ENCODE peak calls at places on chromosomes 5 and 9, in seven cellular contexts. Q, M, L, U, J, K and H are unnamed samples.

GRCh38 chr5:139634541-139634940 is 13.6 kb upstream of the CXXC5 start:
- DNase-seq in Q (no peak), M (no peak), L (no peak), U (no peak), J (no peak), K (no peak), H (no peak)

GRCh38 chr9:112086627-112087026 is 88.5 kb downstream of the SUSD1 start:
- DNase-seq in Q (peak), M (no peak), L (no peak), U (peak), J (peak), K (peak), H (peak)

GRCh38 chr9:15837079-15837679 is 284.3 kb downstream of the CCDC171 start:
- DNase-seq in Q (peak), M (peak), L (peak), U (peak), J (peak), K (peak), H (peak)

GRCh38 chr5:67515020-67515689 is 318.6 kb upstream of the CD180 start:
- DNase-seq in Q (peak), M (no peak), L (no peak), U (no peak), J (no peak), K (no peak), H (no peak)

GRCh38 chr5:145681686-145682085 is 153.5 kb downstream of the PRELID2 start:
- DNase-seq in Q (peak), M (peak), L (peak), U (peak), J (peak), K (peak), H (peak)

GRCh38 chr5:10009802-10010201 is 239.9 kb downstream of the ATPSCKMT start:
- DNase-seq in Q (no peak), M (peak), L (no peak), U (peak), J (no peak), K (no peak), H (peak)

GRCh38 chr5:978693-979092 is 29.9 kb upstream of the NKD2 start:
- DNase-seq in Q (no peak), M (no peak), L (no peak), U (no peak), J (peak), K (no peak), H (no peak)

GRCh38 chr9:129023036-129023907 is 4.9 kb downstream of the SH3GLB2 start:
- DNase-seq in Q (no peak), M (peak), L (no peak), U (peak), J (peak), K (peak), H (no peak)

GRCh38 chr5:26009742-26010141 is 1028.6 kb downstream of the CDH9 start:
- DNase-seq in Q (no peak), M (no peak), L (peak), U (no peak), J (no peak), K (no peak), H (no peak)

GRCh38 chr5:16782227-16782626 is 153.9 kb downstream of the MYO10 start:
- DNase-seq in Q (no peak), M (no peak), L (no peak), U (no peak), J (no peak), K (no peak), H (no peak)

GRCh38 chr9:95875305-95876137 is at the start of gene ERCC6L2:
- DNase-seq in Q (peak), M (peak), L (peak), U (peak), J (peak), K (peak), H (peak)

GRCh38 chr9:95876138-95876444 is 600 bp downstream of the ERCC6L2 start:
- DNase-seq in Q (no peak), M (no peak), L (no peak), U (no peak), J (no peak), K (no peak), H (no peak)

GRCh38 chr9:95876595-95876994 is 1.1 kb downstream of the ERCC6L2 start:
- DNase-seq in Q (peak), M (no peak), L (no peak), U (peak), J (peak), K (peak), H (peak)

GRCh38 chr9:95874303-95874988 is 1.0 kb upstream of the ERCC6L2 start:
- DNase-seq in Q (peak), M (peak), L (peak), U (peak), J (peak), K (peak), H (peak)

DNA sequence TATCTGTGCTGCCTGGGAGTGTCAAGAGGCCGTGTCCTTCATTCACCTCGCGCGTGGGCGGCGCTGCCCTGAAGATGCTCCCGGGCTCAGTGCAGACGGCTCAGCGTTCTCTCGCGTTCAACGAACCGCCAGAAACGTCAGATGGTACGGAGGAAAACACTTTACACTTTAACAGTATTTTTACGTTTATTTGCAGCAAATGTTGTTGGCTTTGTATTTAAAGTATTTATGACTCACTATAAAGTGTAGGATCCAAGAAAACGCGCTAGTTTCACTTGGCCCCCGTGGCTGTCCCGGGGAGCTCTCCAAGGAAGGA is 544 bp upstream of the ERCC6L2 start:
- DNase-seq in Q (peak), M (no peak), L (peak), U (no peak), J (peak), K (peak), H (peak)
- H3K4me3 ChIP-seq in Q (no peak), M (no peak), L (no peak), U (no peak), J (no peak), K (no peak), H (no peak)

GRCh38 chr5:57304931-57305330 is 131.1 kb downstream of the GPBP1 start:
- DNase-seq in Q (no peak), M (no peak), L (no peak), U (no peak), J (no peak), K (no peak), H (no peak)

GRCh38 chr5:57302643-57303042 is 128.8 kb downstream of the GPBP1 start:
- DNase-seq in Q (no peak), M (peak), L (no peak), U (peak), J (peak), K (no peak), H (no peak)

GRCh38 chr5:57302164-57302563 is 128.3 kb downstream of the GPBP1 start:
- DNase-seq in Q (peak), M (peak), L (no peak), U (peak), J (peak), K (peak), H (peak)

GRCh38 chr5:57306359-57306758 is 132.5 kb downstream of the GPBP1 start:
- DNase-seq in Q (no peak), M (no peak), L (no peak), U (no peak), J (no peak), K (no peak), H (no peak)

GRCh38 chr5:57303985-57304384 is 130.1 kb downstream of the GPBP1 start:
- DNase-seq in Q (peak), M (no peak), L (peak), U (no peak), J (no peak), K (no peak), H (no peak)
- TF ChIP-seq CTCF in Q (no peak), M (no peak), L (peak), U (peak), J (no peak), K (no peak), H (no peak)

GRCh38 chr5:149543361-149544198 is 7.7 kb downstream of the CSNK1A1 start:
- DNase-seq in Q (no peak), M (no peak), L (no peak), U (no peak), J (no peak), K (no peak), H (no peak)
- H3K4me3 ChIP-seq in Q (no peak), M (no peak), L (no peak), U (no peak), J (no peak), K (no peak), H (peak)

GRCh38 chr5:115843444-115844130 is 1.9 kb downstream of the AP3S1 start:
- DNase-seq in Q (no peak), M (no peak), L (no peak), U (no peak), J (no peak), K (no peak), H (no peak)

GRCh38 chr5:115842952-115843351 is 1.2 kb downstream of the AP3S1 start:
- DNase-seq in Q (no peak), M (no peak), L (no peak), U (no peak), J (no peak), K (no peak), H (no peak)

GRCh38 chr5:115840825-115841224 is 540 bp downstream of the ATG12 start:
- DNase-seq in Q (no peak), M (no peak), L (no peak), U (no peak), J (no peak), K (no peak), H (no peak)

GRCh38 chr5:115841382-115842088 is at the start of the genes AP3S1 and ATG12:
- DNase-seq in Q (peak), M (peak), L (peak), U (peak), J (peak), K (peak), H (peak)

DNA sequence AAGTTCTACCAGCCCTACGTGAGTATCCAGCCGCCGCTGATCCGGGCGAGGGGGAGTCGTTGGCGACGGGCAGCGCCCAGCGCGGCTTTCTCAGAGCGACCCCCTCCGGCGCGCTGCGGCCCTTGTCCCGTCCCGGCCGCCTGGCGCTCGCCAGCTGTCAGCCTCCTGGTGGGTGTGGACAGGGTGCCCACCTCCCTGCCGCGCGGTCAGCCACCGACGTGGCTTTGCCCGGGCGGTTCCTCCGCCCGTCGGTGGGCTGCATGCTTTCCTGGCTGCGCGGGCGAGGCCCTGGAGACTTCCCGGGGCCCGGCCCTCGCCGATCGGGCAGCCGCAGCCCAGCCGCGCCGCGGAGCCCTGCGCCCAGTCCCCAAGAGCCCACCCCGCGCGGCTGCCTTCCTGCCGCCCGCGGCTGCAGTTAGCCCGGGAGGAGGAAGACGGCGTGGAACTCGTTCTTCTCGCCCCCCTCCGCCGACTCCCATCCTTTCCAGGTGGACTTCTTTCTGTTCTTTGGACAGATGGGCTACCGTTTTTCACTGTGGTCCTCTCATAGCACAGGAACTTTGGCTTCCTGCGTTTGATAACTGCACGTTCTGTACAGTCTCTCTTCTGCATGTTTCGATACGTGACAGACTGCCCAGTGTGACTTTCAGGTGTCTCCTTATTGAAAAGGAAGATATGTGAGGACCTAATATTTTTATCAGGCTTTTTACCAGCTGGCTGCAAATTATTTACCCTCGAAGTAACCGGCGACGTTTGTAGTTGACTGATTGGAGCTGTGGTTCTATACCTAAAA is 550 bp downstream of the AP3S1 start:
- DNase-seq in Q (peak), M (peak), L (peak), U (no peak), J (peak), K (peak), H (no peak)
- TF ChIP-seq CTCF in Q (no peak), M (no peak), L (peak), U (peak), J (no peak), K (peak), H (no peak)

GRCh38 chr5:69369369-69370121 is at the start of the genes AK6, RAD17 and TAF9:
- DNase-seq in Q (peak), M (peak), L (peak), U (peak), J (peak), K (peak), H (peak)

GRCh38 chr5:69364414-69364813 is 4.9 kb downstream of the AK6 start:
- DNase-seq in Q (peak), M (no peak), L (peak), U (peak), J (peak), K (peak), H (peak)

GRCh38 chr5:69368458-69369368 is 607 bp downstream of the AK6 start:
- DNase-seq in Q (no peak), M (peak), L (peak), U (peak), J (peak), K (no peak), H (no peak)

GRCh38 chr5:69364850-69365249 is 4.5 kb downstream of the AK6 start:
- DNase-seq in Q (no peak), M (peak), L (no peak), U (no peak), J (peak), K (no peak), H (no peak)

DNA sequence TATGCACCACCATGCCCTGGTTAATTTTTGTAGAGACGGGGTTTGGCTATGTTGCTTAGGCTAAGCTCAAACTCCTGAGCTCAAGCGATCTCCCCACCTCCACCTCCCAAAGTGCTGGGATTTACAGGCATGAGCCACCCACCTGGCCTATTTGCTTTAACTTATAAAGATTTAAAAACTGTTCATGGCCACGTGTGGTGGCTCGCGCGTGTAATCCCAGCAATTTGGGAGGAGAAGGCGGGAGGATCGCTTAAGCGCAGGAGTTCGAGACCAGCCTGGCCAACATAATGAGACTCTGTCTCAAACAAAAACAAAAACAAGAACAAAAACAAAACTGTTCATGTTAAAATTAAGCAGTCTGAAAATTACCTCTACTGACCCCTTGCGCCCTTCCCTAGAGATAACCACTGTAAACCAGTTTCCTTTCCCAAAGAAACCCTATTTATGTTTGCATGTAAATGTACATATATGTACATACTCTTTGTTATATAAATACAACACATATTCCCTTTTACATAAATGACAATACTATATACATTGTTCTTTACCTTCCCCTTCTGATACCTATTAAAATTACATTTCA is 1.5 kb downstream of the AK6 start:
- DNase-seq in Q (peak), M (no peak), L (no peak), U (no peak), J (no peak), K (no peak), H (no peak)
- H3K4me3 ChIP-seq in Q (peak), M (peak), L (peak), U (no peak), J (peak), K (peak), H (peak)

GRCh38 chr5:176538505-176538806 is 1.3 kb upstream of the RNF44 start:
- DNase-seq in Q (no peak), M (no peak), L (no peak), U (no peak), J (no peak), K (peak), H (no peak)

GRCh38 chr5:176536132-176536901 is 885 bp downstream of the RNF44 start:
- DNase-seq in Q (peak), M (peak), L (peak), U (peak), J (peak), K (peak), H (peak)

GRCh38 chr5:176535655-176536131 is 1.5 kb downstream of the RNF44 start:
- DNase-seq in Q (peak), M (no peak), L (no peak), U (no peak), J (no peak), K (peak), H (no peak)

GRCh38 chr5:176537608-176538504 is 654 bp upstream of the RNF44 start:
- DNase-seq in Q (peak), M (peak), L (peak), U (peak), J (peak), K (peak), H (peak)

DNA sequence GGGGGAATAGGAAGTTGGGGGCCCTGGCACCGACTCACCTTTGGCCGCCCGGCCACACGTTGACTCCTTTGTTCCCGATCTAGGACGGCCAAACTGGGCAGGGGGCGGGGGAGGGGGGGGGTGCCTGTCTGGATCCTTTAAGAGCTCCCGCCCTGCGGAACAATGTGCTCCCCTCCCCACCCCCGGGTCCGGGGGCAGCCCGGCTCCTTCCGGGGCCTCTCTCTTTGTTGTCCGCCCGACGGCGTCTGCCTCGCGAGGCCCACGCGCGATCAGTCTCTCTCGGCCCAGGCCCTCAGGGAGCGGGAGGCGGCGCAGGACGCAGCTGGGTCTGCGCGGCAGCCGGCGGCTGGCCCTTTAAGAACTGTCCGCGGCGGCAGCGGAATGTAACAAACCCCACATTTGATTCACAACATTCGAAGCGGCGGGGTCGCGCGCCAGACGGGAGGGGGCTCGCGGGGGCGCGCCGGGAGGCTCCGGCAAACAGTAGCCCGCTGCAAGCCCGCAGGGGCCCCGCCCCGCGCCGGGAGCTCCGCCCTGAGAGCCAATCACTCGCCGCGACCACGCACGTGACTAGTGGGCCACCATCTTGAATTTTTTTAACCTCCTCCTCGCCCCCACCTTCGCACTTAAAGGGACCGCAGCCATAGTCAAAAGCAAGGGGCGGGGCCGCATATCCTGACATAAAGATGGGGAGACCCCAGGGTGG is at the start of gene RNF44:
- DNase-seq in Q (peak), M (peak), L (peak), U (peak), J (peak), K (peak), H (peak)
- TF ChIP-seq CTCF in Q (no peak), M (no peak), L (no peak), U (no peak), J (no peak), K (no peak), H (no peak)